ENCODE peak calls at places on chromosomes 12 and 14, in seven cellular contexts. One of them, this sample, is unnamed.

GRCh38 chr12:49487605-49488004 is 51.2 kb upstream of the KCNH3 start:
- DNase-seq in AML-193: no peak
- DNase-seq in heart left ventricle: no peak
- DNase-seq in mucosa of gallbladder: no peak
- DNase-seq in stimulated activated CD4-positive, alpha-beta T cell treated with anti-CD3 and anti-CD28 coated beads, Interleukin-4, amount 100 ng/mL, for 1 hour: no peak
- DNase-seq in HT1080: peak; percentile 80
- DNase-seq in retina: no peak
- DNase-seq in this sample: no peak

GRCh38 chr14:32430326-32430725 is 101.2 kb downstream of the AKAP6 start:
- DNase-seq in AML-193: no peak
- DNase-seq in heart left ventricle: no peak
- DNase-seq in mucosa of gallbladder: no peak
- DNase-seq in stimulated activated CD4-positive, alpha-beta T cell treated with anti-CD3 and anti-CD28 coated beads, Interleukin-4, amount 100 ng/mL, for 1 hour: no peak
- DNase-seq in HT1080: peak; percentile 86
- DNase-seq in retina: no peak
- DNase-seq in this sample: no peak

GRCh38 chr14:96960598-96961116 is 163.5 kb downstream of the VRK1 start:
- DNase-seq in AML-193: peak; percentile 62
- DNase-seq in heart left ventricle: no peak
- DNase-seq in mucosa of gallbladder: no peak
- DNase-seq in stimulated activated CD4-positive, alpha-beta T cell treated with anti-CD3 and anti-CD28 coated beads, Interleukin-4, amount 100 ng/mL, for 1 hour: no peak
- DNase-seq in HT1080: no peak
- DNase-seq in retina: no peak
- DNase-seq in this sample: no peak

GRCh38 chr12:15936751-15937150 is 25.6 kb downstream of the DERA start:
- DNase-seq in AML-193: no peak
- DNase-seq in heart left ventricle: no peak
- DNase-seq in mucosa of gallbladder: no peak
- DNase-seq in stimulated activated CD4-positive, alpha-beta T cell treated with anti-CD3 and anti-CD28 coated beads, Interleukin-4, amount 100 ng/mL, for 1 hour: no peak
- DNase-seq in HT1080: no peak
- DNase-seq in retina: no peak
- DNase-seq in this sample: no peak

GRCh38 chr12:58712981-58713380 is 207.3 kb downstream of the LRIG3 start:
- DNase-seq in AML-193: no peak
- DNase-seq in heart left ventricle: no peak
- DNase-seq in mucosa of gallbladder: no peak
- DNase-seq in stimulated activated CD4-positive, alpha-beta T cell treated with anti-CD3 and anti-CD28 coated beads, Interleukin-4, amount 100 ng/mL, for 1 hour: no peak
- DNase-seq in HT1080: no peak
- DNase-seq in retina: no peak
- DNase-seq in this sample: no peak

GRCh38 chr12:14982562-14982961 is 9.7 kb downstream of the PDE6H start:
- DNase-seq in AML-193: peak; percentile 98
- DNase-seq in heart left ventricle: no peak
- DNase-seq in mucosa of gallbladder: no peak
- DNase-seq in stimulated activated CD4-positive, alpha-beta T cell treated with anti-CD3 and anti-CD28 coated beads, Interleukin-4, amount 100 ng/mL, for 1 hour: no peak
- DNase-seq in HT1080: no peak
- DNase-seq in retina: no peak
- DNase-seq in this sample: no peak

GRCh38 chr14:34067587-34067986 is 116.7 kb upstream of the EGLN3 start:
- DNase-seq in AML-193: no peak
- DNase-seq in heart left ventricle: no peak
- DNase-seq in mucosa of gallbladder: no peak
- DNase-seq in stimulated activated CD4-positive, alpha-beta T cell treated with anti-CD3 and anti-CD28 coated beads, Interleukin-4, amount 100 ng/mL, for 1 hour: no peak
- DNase-seq in HT1080: no peak
- DNase-seq in retina: no peak
- DNase-seq in this sample: no peak

GRCh38 chr14:101508196-101508947 is 52.9 kb upstream of the DIO3 start:
- DNase-seq in AML-193: no peak
- DNase-seq in heart left ventricle: no peak
- DNase-seq in mucosa of gallbladder: no peak
- DNase-seq in stimulated activated CD4-positive, alpha-beta T cell treated with anti-CD3 and anti-CD28 coated beads, Interleukin-4, amount 100 ng/mL, for 1 hour: no peak
- DNase-seq in HT1080: no peak
- DNase-seq in retina: no peak
- DNase-seq in this sample: no peak

GRCh38 chr14:76053576-76054369 is 68.2 kb downstream of the IFT43 start:
- DNase-seq in AML-193: no peak
- DNase-seq in heart left ventricle: no peak
- DNase-seq in mucosa of gallbladder: no peak
- DNase-seq in stimulated activated CD4-positive, alpha-beta T cell treated with anti-CD3 and anti-CD28 coated beads, Interleukin-4, amount 100 ng/mL, for 1 hour: no peak
- DNase-seq in HT1080: no peak
- DNase-seq in retina: no peak
- DNase-seq in this sample: no peak

GRCh38 chr14:68042591-68043210 is 223.1 kb downstream of the RAD51B start:
- DNase-seq in AML-193: no peak
- DNase-seq in heart left ventricle: no peak
- DNase-seq in mucosa of gallbladder: no peak
- DNase-seq in stimulated activated CD4-positive, alpha-beta T cell treated with anti-CD3 and anti-CD28 coated beads, Interleukin-4, amount 100 ng/mL, for 1 hour: no peak
- DNase-seq in HT1080: no peak
- DNase-seq in retina: peak; percentile 17
- DNase-seq in this sample: peak; percentile 26

GRCh38 chr14:28542040-28542439 is 224.5 kb upstream of the FOXG1 start:
- DNase-seq in AML-193: no peak
- DNase-seq in heart left ventricle: no peak
- DNase-seq in mucosa of gallbladder: no peak
- DNase-seq in stimulated activated CD4-positive, alpha-beta T cell treated with anti-CD3 and anti-CD28 coated beads, Interleukin-4, amount 100 ng/mL, for 1 hour: no peak
- DNase-seq in HT1080: no peak
- DNase-seq in retina: no peak
- DNase-seq in this sample: no peak

GRCh38 chr12:54583726-54584125 is 4.7 kb downstream of the PPP1R1A start:
- DNase-seq in AML-193: no peak
- DNase-seq in heart left ventricle: no peak
- DNase-seq in mucosa of gallbladder: no peak
- DNase-seq in stimulated activated CD4-positive, alpha-beta T cell treated with anti-CD3 and anti-CD28 coated beads, Interleukin-4, amount 100 ng/mL, for 1 hour: no peak
- DNase-seq in HT1080: no peak
- DNase-seq in retina: no peak
- DNase-seq in this sample: no peak

GRCh38 chr14:102363182-102363952 is 626 bp downstream of the TECPR2 start:
- DNase-seq in AML-193: no peak
- DNase-seq in heart left ventricle: peak; percentile 60
- DNase-seq in mucosa of gallbladder: peak; percentile 16
- DNase-seq in stimulated activated CD4-positive, alpha-beta T cell treated with anti-CD3 and anti-CD28 coated beads, Interleukin-4, amount 100 ng/mL, for 1 hour: peak; percentile 30
- DNase-seq in HT1080: peak; percentile 30
- DNase-seq in retina: peak; percentile 63
- DNase-seq in this sample: peak; percentile 21

GRCh38 chr14:104979758-104980591 is 1.8 kb upstream of the AHNAK2 start:
- DNase-seq in AML-193: no peak
- DNase-seq in heart left ventricle: peak; percentile 80
- DNase-seq in mucosa of gallbladder: peak; percentile 77
- DNase-seq in stimulated activated CD4-positive, alpha-beta T cell treated with anti-CD3 and anti-CD28 coated beads, Interleukin-4, amount 100 ng/mL, for 1 hour: peak; percentile 1
- DNase-seq in HT1080: peak; percentile 74
- DNase-seq in retina: no peak
- DNase-seq in this sample: no peak

GRCh38 chr12:3107071-3107583 is 29.9 kb downstream of the TSPAN9 start:
- DNase-seq in AML-193: no peak
- DNase-seq in heart left ventricle: no peak
- DNase-seq in mucosa of gallbladder: no peak
- DNase-seq in stimulated activated CD4-positive, alpha-beta T cell treated with anti-CD3 and anti-CD28 coated beads, Interleukin-4, amount 100 ng/mL, for 1 hour: no peak
- DNase-seq in HT1080: peak; percentile 65
- DNase-seq in retina: peak; percentile 77
- DNase-seq in this sample: no peak

GRCh38 chr12:100698518-100698917 is 96.1 kb upstream of the ANO4 start:
- DNase-seq in AML-193: no peak
- DNase-seq in heart left ventricle: no peak
- DNase-seq in mucosa of gallbladder: no peak
- DNase-seq in stimulated activated CD4-positive, alpha-beta T cell treated with anti-CD3 and anti-CD28 coated beads, Interleukin-4, amount 100 ng/mL, for 1 hour: no peak
- DNase-seq in HT1080: no peak
- DNase-seq in retina: no peak
- DNase-seq in this sample: no peak

GRCh38 chr14:105093426-105094192 is 28.4 kb upstream of the GPR132 start:
- DNase-seq in AML-193: no peak
- DNase-seq in heart left ventricle: peak; percentile 77
- DNase-seq in mucosa of gallbladder: peak; percentile 55
- DNase-seq in stimulated activated CD4-positive, alpha-beta T cell treated with anti-CD3 and anti-CD28 coated beads, Interleukin-4, amount 100 ng/mL, for 1 hour: peak; percentile 75
- DNase-seq in HT1080: peak; percentile 57
- DNase-seq in retina: peak; percentile 88
- DNase-seq in this sample: no peak